ENCODE peak calls at places on chromosomes 2 and 18, in four cellular contexts. One of them, this sample, is unnamed.
A peak's percentile ranks its signal among the peaks of the same experiment; 100 is the strongest.

GRCh38 chr2:152825834-152826233 is 107.4 kb downstream of the ARL6IP6 start:
- DNase-seq in lower lobe of right lung: no peak
- DNase-seq in GM23338: no peak
- DNase-seq in H9: no peak
- DNase-seq in this sample: no peak

GRCh38 chr18:62880673-62881364 is 165.5 kb downstream of the PHLPP1 start:
- DNase-seq in lower lobe of right lung: no peak
- DNase-seq in H9: no peak
- DNase-seq in GM23338: no peak
- DNase-seq in this sample: no peak

GRCh38 chr2:38301340-38301968 is 75.6 kb downstream of the ATL2 start:
- DNase-seq in lower lobe of right lung: no peak
- DNase-seq in H9: peak; percentile 30
- DNase-seq in GM23338: peak; percentile 43
- DNase-seq in this sample: no peak

GRCh38 chr2:13193900-13194299 is 477.2 kb downstream of the TRIB2 start:
- DNase-seq in GM23338: peak; percentile 74
- DNase-seq in H9: no peak
- DNase-seq in lower lobe of right lung: no peak
- DNase-seq in this sample: peak; percentile 65

GRCh38 chr2:176157499-176158305 is 595 bp downstream of the HOXD3 start:
- DNase-seq in lower lobe of right lung: no peak
- DNase-seq in GM23338: peak; percentile 69
- DNase-seq in H9: peak; percentile 62
- DNase-seq in this sample: peak; percentile 70

GRCh38 chr18:52323802-52324201 is 16.2 kb upstream of the DCC start:
- DNase-seq in H9: no peak
- DNase-seq in GM23338: no peak
- DNase-seq in lower lobe of right lung: no peak
- DNase-seq in this sample: no peak

GRCh38 chr2:186991766-186992417 is 142.9 kb upstream of the ZSWIM2 start:
- DNase-seq in GM23338: no peak
- DNase-seq in H9: no peak
- DNase-seq in lower lobe of right lung: no peak
- DNase-seq in this sample: no peak

GRCh38 chr2:46335404-46335965 is 38.3 kb downstream of the EPAS1 start:
- DNase-seq in GM23338: peak; percentile 69
- DNase-seq in lower lobe of right lung: peak; percentile 61
- DNase-seq in H9: peak; percentile 61
- DNase-seq in this sample: no peak

GRCh38 chr2:59389240-59389639 is 1148.1 kb upstream of the FANCL start:
- DNase-seq in H9: no peak
- DNase-seq in GM23338: no peak
- DNase-seq in lower lobe of right lung: no peak
- DNase-seq in this sample: peak; percentile 50

GRCh38 chr18:31294199-31294747 is 23.7 kb upstream of the DSG1 start:
- DNase-seq in lower lobe of right lung: no peak
- DNase-seq in H9: no peak
- DNase-seq in GM23338: no peak
- DNase-seq in this sample: no peak

GRCh38 chr18:73881396-73881795 is 266.2 kb downstream of the FBXO15 start:
- DNase-seq in lower lobe of right lung: no peak
- DNase-seq in GM23338: no peak
- DNase-seq in H9: no peak
- DNase-seq in this sample: no peak

GRCh38 chr18:35045121-35045520 is 3.9 kb downstream of the MAPRE2 start:
- DNase-seq in lower lobe of right lung: no peak
- DNase-seq in GM23338: no peak
- DNase-seq in H9: no peak
- DNase-seq in this sample: peak; percentile 54

GRCh38 chr2:156834431-156834830 is 398.3 kb downstream of the GPD2 start:
- DNase-seq in H9: no peak
- DNase-seq in lower lobe of right lung: no peak
- DNase-seq in GM23338: no peak
- DNase-seq in this sample: no peak

DNA sequence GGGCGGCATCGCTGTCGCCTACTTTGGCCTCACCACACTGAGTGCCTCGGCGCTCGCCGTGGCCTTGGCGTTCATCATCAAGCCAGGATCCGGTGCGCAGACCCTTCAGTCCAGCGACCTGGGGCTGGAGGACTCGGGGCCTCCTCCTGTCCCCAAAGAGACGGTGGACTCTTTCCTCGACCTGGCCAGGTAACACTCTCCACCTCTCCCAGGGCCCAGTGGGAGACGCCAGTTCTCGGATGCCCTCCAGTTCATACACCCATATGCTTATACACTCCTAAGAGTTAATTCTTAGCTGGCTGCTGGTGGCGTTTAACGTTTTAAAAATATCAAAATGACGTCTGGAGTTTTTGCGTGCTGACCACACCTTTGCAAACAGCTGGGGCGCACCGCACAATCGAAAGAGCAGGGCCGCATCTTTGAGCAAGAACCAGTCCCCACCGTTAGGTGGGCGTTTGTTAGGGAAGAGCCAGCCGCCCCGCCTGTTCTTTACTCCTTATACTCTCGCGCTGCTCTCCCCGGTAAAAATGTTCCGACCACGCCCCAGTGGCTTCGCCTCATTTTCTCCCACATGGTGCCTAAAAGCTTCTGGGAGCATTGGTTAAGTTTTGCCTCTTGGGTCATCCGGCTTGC is 899 bp downstream of the SLC1A4 start:
- DNase-seq in H9: peak; percentile 36
- DNase-seq in GM23338: peak; percentile 72
- DNase-seq in lower lobe of right lung: no peak
- DNase-seq in this sample: peak; percentile 60
- H3K27me3 ChIP-seq in H9: peaks cover 26% of the 10 kb centered on the region
- H3K27me3 ChIP-seq in GM23338: peaks cover 69% of the 10 kb centered on the region
- H3K27me3 ChIP-seq in lower lobe of right lung: no peaks in the 10 kb centered on the region
- H3K27me3 ChIP-seq in this sample: no peaks in the 10 kb centered on the region

GRCh38 chr2:173513117-173513516 is 158.4 kb downstream of the CDCA7 start:
- DNase-seq in H9: no peak
- DNase-seq in GM23338: no peak
- DNase-seq in lower lobe of right lung: no peak
- DNase-seq in this sample: no peak

GRCh38 chr2:173511942-173512341 is 157.3 kb downstream of the CDCA7 start:
- DNase-seq in GM23338: peak; percentile 53
- DNase-seq in lower lobe of right lung: no peak
- DNase-seq in H9: no peak
- DNase-seq in this sample: no peak

GRCh38 chr2:173511357-173511756 is 156.7 kb downstream of the CDCA7 start:
- DNase-seq in lower lobe of right lung: no peak
- DNase-seq in H9: no peak
- DNase-seq in GM23338: no peak
- DNase-seq in this sample: no peak
- H3K27me3 ChIP-seq in lower lobe of right lung: no peaks in the 10 kb centered on the region
- H3K27me3 ChIP-seq in H9: no peaks in the 10 kb centered on the region
- H3K27me3 ChIP-seq in GM23338: no peaks in the 10 kb centered on the region
- H3K27me3 ChIP-seq in this sample: peaks cover 52% of the 10 kb centered on the region

DNA sequence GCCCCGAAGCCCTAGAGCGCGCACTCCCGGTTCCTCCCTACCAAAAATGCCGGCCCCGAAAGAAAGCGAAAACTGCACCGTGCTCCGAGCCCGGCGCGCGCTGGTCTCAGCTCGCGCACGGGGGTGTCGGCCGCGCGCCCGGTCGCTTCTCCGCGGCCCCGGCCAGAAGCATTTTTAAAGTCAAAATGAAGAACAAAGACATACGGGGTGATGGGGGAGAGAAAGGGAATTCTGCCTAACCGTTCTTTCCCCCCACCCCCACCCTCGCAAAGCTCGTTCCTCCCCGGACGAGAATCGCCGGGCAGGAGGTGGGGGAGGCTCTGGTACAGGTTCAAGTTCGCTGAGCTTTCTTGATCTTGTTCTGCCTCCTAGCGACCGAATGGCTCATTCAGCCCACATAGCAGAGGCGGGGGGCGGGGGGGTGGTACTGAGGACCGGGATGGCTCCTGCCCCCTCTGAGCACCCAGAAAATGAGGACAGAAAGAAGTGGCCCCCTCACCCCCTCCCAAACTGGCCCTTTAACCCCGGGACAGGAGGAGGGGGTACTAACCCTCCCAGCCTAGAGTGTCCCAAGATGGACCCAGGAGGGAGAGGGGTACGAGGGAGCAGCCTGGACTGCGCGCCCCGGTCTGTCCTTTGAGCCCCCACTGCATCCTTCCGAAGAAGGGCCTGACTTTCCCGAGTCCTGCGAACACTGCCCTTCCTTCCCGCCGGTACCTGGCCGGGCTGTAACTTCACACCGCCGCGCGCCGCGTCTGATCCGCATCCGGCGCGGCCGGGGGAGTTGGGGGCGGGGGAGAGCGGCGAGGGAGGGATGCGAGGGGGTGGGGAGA is 3.1 kb downstream of the BCL11A start:
- DNase-seq in GM23338: peak; percentile 95
- DNase-seq in H9: peak; percentile 84
- DNase-seq in lower lobe of right lung: peak; percentile 85
- DNase-seq in this sample: peak; percentile 78
- H3K27me3 ChIP-seq in GM23338: no peaks in the 10 kb centered on the region
- H3K27me3 ChIP-seq in H9: no peaks in the 10 kb centered on the region
- H3K27me3 ChIP-seq in lower lobe of right lung: peaks cover 93% of the 10 kb centered on the region
- H3K27me3 ChIP-seq in this sample: peaks cover 98% of the 10 kb centered on the region

GRCh38 chr2:75870654-75871137 is 160.0 kb upstream of the GCFC2 start:
- DNase-seq in H9: peak; percentile 47
- DNase-seq in lower lobe of right lung: no peak
- DNase-seq in GM23338: peak; percentile 31
- DNase-seq in this sample: no peak
- H3K27me3 ChIP-seq in H9: peaks cover 35% of the 10 kb centered on the region
- H3K27me3 ChIP-seq in lower lobe of right lung: no peaks in the 10 kb centered on the region
- H3K27me3 ChIP-seq in GM23338: peaks cover 87% of the 10 kb centered on the region
- H3K27me3 ChIP-seq in this sample: no peaks in the 10 kb centered on the region

GRCh38 chr2:215434447-215435260 is 1.2 kb downstream of the FN1 start:
- DNase-seq in H9: no peak
- DNase-seq in GM23338: peak; percentile 22
- DNase-seq in lower lobe of right lung: no peak
- DNase-seq in this sample: no peak
- H3K27me3 ChIP-seq in H9: no peaks in the 10 kb centered on the region
- H3K27me3 ChIP-seq in GM23338: no peaks in the 10 kb centered on the region
- H3K27me3 ChIP-seq in lower lobe of right lung: no peaks in the 10 kb centered on the region
- H3K27me3 ChIP-seq in this sample: no peaks in the 10 kb centered on the region

GRCh38 chr18:76803413-76803812 is 18.9 kb upstream of the ZNF236 start:
- DNase-seq in GM23338: no peak
- DNase-seq in H9: no peak
- DNase-seq in lower lobe of right lung: no peak
- DNase-seq in this sample: no peak
- H3K27me3 ChIP-seq in GM23338: no peaks in the 10 kb centered on the region
- H3K27me3 ChIP-seq in H9: no peaks in the 10 kb centered on the region
- H3K27me3 ChIP-seq in lower lobe of right lung: peaks cover 14% of the 10 kb centered on the region
- H3K27me3 ChIP-seq in this sample: no peaks in the 10 kb centered on the region

GRCh38 chr2:41781082-41781481 is 266.7 kb upstream of the PKDCC start:
- DNase-seq in GM23338: no peak
- DNase-seq in H9: no peak
- DNase-seq in lower lobe of right lung: no peak
- DNase-seq in this sample: no peak
- H3K27me3 ChIP-seq in GM23338: no peaks in the 10 kb centered on the region
- H3K27me3 ChIP-seq in H9: no peaks in the 10 kb centered on the region
- H3K27me3 ChIP-seq in lower lobe of right lung: peaks cover 4% of the 10 kb centered on the region
- H3K27me3 ChIP-seq in this sample: peaks cover 9% of the 10 kb centered on the region

GRCh38 chr2:68023904-68024303 is 38.9 kb downstream of the C1D start:
- DNase-seq in GM23338: no peak
- DNase-seq in lower lobe of right lung: no peak
- DNase-seq in H9: no peak
- DNase-seq in this sample: no peak

GRCh38 chr2:68018727-68019126 is 44.1 kb downstream of the C1D start:
- DNase-seq in H9: no peak
- DNase-seq in lower lobe of right lung: no peak
- DNase-seq in GM23338: no peak
- DNase-seq in this sample: no peak

GRCh38 chr2:68027959-68028358 is 34.8 kb downstream of the C1D start:
- DNase-seq in H9: no peak
- DNase-seq in lower lobe of right lung: no peak
- DNase-seq in GM23338: no peak
- DNase-seq in this sample: no peak

DNA sequence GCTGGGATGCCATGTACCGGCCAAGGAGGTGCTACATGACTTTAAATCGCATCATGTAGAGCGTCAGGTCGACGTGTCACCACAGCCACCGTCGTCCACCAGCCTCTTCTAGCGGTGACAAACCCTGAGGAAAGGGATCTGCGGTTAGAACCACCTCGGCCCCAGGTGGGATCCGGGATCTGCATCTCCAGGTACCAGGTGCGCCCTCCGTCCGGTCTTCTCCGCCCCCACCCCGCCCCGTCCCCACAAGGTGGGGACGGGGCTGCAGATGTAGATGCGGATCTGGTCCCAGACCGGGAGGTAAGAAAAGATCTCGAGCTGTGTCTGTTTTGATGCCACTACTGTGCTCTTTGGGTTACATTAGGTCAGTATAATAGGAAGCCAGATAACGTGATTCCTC is 38.4 kb downstream of the C1D start:
- DNase-seq in H9: no peak
- DNase-seq in lower lobe of right lung: no peak
- DNase-seq in GM23338: no peak
- DNase-seq in this sample: no peak
- H3K27me3 ChIP-seq in H9: no peaks in the 10 kb centered on the region
- H3K27me3 ChIP-seq in lower lobe of right lung: peaks cover 8% of the 10 kb centered on the region
- H3K27me3 ChIP-seq in GM23338: no peaks in the 10 kb centered on the region
- H3K27me3 ChIP-seq in this sample: no peaks in the 10 kb centered on the region